ENCODE peak calls at places on chromosome 5, in eight cellular contexts. O, H, U, D, F, M, G and V are unnamed samples.

GRCh38 chr5:102794677-102795331 is 39.7 kb downstream of the PAM start:
- DNase-seq in O (no peak), H (peak), U (no peak), D (no peak), F (no peak), M (no peak), G (no peak), V (no peak)

GRCh38 chr5:10370931-10371330 is 17.4 kb downstream of the MARCHF6 start:
- DNase-seq in O (no peak), H (no peak), U (no peak), D (no peak), F (no peak), M (no peak), G (no peak), V (no peak)

GRCh38 chr5:7251127-7251526 is 144.8 kb upstream of the ADCY2 start:
- DNase-seq in O (no peak), H (no peak), U (no peak), D (no peak), F (no peak), M (no peak), G (no peak), V (no peak)

GRCh38 chr5:133981714-133982113 is 13.3 kb upstream of the C5orf15 start:
- DNase-seq in O (no peak), H (no peak), U (no peak), D (no peak), F (no peak), M (no peak), G (no peak), V (no peak)

GRCh38 chr5:139690385-139691274 is 42.5 kb downstream of the CXXC5 start:
- DNase-seq in O (no peak), H (no peak), U (no peak), D (no peak), F (no peak), M (no peak), G (peak), V (no peak)

GRCh38 chr5:1524799-1525623 is 1.3 kb upstream of the LPCAT1 start:
- DNase-seq in O (peak), H (no peak), U (no peak), D (no peak), F (no peak), M (no peak), G (no peak), V (no peak)

GRCh38 chr5:93579561-93580386 is 1.2 kb downstream of the NR2F1-AS1 start:
- DNase-seq in O (no peak), H (peak), U (no peak), D (peak), F (peak), M (no peak), G (no peak), V (peak)

GRCh38 chr5:179342577-179342976 is 2.7 kb downstream of the ADAMTS2 start:
- DNase-seq in O (no peak), H (no peak), U (no peak), D (peak), F (no peak), M (no peak), G (no peak), V (no peak)

GRCh38 chr5:74506119-74506518 is 134.4 kb downstream of the ENC1 start:
- DNase-seq in O (no peak), H (no peak), U (no peak), D (no peak), F (no peak), M (no peak), G (no peak), V (no peak)

GRCh38 chr5:69261034-69261433 is 26.3 kb downstream of the CDK7 start:
- DNase-seq in O (no peak), H (no peak), U (no peak), D (no peak), F (no peak), M (no peak), G (no peak), V (peak)

GRCh38 chr5:41406944-41407343 is 103.5 kb downstream of the PLCXD3 start:
- DNase-seq in O (no peak), H (no peak), U (no peak), D (no peak), F (no peak), M (no peak), G (no peak), V (no peak)

GRCh38 chr5:175542232-175542965 is 64.0 kb downstream of the SFXN1 start:
- DNase-seq in O (no peak), H (no peak), U (no peak), D (peak), F (no peak), M (no peak), G (no peak), V (no peak)

GRCh38 chr5:142935014-142935413 is 164.8 kb downstream of the ARHGAP26 start:
- DNase-seq in O (no peak), H (no peak), U (no peak), D (no peak), F (no peak), M (no peak), G (no peak), V (no peak)

GRCh38 chr5:143663872-143664271 is 148.1 kb upstream of the HMHB1 start:
- DNase-seq in O (no peak), H (no peak), U (no peak), D (no peak), F (no peak), M (no peak), G (no peak), V (no peak)